ENCODE peak calls at places on chromosomes 4 and X, in six cellular contexts. W is activated T-cell treated with anti-CD3 and anti-CD28 coated beads for 1 hour, X is T-helper 9 cell, Q is Right ventricle myocardium inferior, F is naive B cell, M is epithelial cell of proximal tubule. C is an unnamed sample.
A peak's percentile ranks its signal among the peaks of the same experiment; 100 is the strongest.

GRCh38 chr4:175833574-175834350 is 21.7 kb upstream of the GPM6A start:
- DNase-seq in Q (no peak), X (no peak), W (no peak), M (no peak), F (no peak), C (no peak)

GRCh38 chrX:101347859-101348451 is 587 bp downstream of the TIMM8A start:
- DNase-seq in M (no peak), Q (no peak), X (no peak), F (no peak), W (no peak), C (no peak)

GRCh38 chrX:119579414-119579813 is 5.1 kb downstream of the UBE2A start:
- DNase-seq in Q (no peak), F (peak; percentile 44), W (no peak), X (no peak), M (no peak), C (no peak)

GRCh38 chr4:157819693-157820464 is 352.9 kb downstream of the GASK1B start:
- DNase-seq in W (no peak), M (no peak), X (no peak), F (no peak), Q (no peak), C (no peak)

GRCh38 chrX:95950679-95951078 is 734.0 kb upstream of the DIAPH2 start:
- DNase-seq in Q (no peak), W (no peak), M (no peak), X (no peak), F (no peak), C (no peak)

GRCh38 chrX:13180807-13181206 is 136.4 kb upstream of the FAM9C start:
- DNase-seq in M (no peak), Q (no peak), X (no peak), W (no peak), F (no peak), C (no peak)

GRCh38 chrX:115437841-115438240 is 123.1 kb upstream of the PLS3 start:
- DNase-seq in W (no peak), Q (no peak), X (no peak), F (no peak), M (no peak), C (no peak)

GRCh38 chrX:96715412-96715940 is 30.8 kb downstream of the DIAPH2 start:
- DNase-seq in F (no peak), X (no peak), Q (no peak), W (no peak), M (no peak), C (no peak)

GRCh38 chrX:85592980-85593379 is 213.5 kb upstream of the POF1B start:
- DNase-seq in M (no peak), Q (no peak), W (no peak), X (no peak), F (no peak), C (no peak)

GRCh38 chrX:68703369-68703768 is 55.9 kb downstream of the STARD8 start:
- DNase-seq in M (no peak), F (no peak), X (no peak), W (no peak), Q (no peak), C (no peak)

GRCh38 chrX:148363836-148364235 is 136.6 kb upstream of the AFF2 start:
- DNase-seq in W (no peak), M (no peak), X (no peak), Q (no peak), F (no peak), C (no peak)

GRCh38 chrX:103439161-103439560 is 62.8 kb downstream of the BEX3 start:
- DNase-seq in F (no peak), M (no peak), W (no peak), Q (no peak), X (no peak), C (no peak)

GRCh38 chrX:44974462-44974861 is 101.5 kb downstream of the KDM6A start:
- DNase-seq in X (no peak), Q (no peak), W (no peak), F (no peak), M (no peak), C (no peak)

GRCh38 chr4:84848432-84848831 is 118.1 kb downstream of the WDFY3 start:
- DNase-seq in M (no peak), W (no peak), X (no peak), Q (no peak), F (no peak), C (no peak)

GRCh38 chrX:110741213-110741796 is 54.3 kb downstream of the CHRDL1 start:
- DNase-seq in M (peak; percentile 67), W (no peak), Q (no peak), X (no peak), F (no peak), C (peak; percentile 35)

GRCh38 chr4:184792950-184793555 is 32.7 kb downstream of the ACSL1 start:
- DNase-seq in M (peak; percentile 91), Q (no peak), X (no peak), W (peak; percentile 28), F (no peak), C (peak; percentile 99)

GRCh38 chr4:110216079-110216478 is 17.7 kb upstream of the ELOVL6 start:
- DNase-seq in Q (no peak), W (no peak), X (no peak), F (no peak), M (no peak), C (no peak)

GRCh38 chrX:29241831-29242230 is 654.6 kb downstream of the IL1RAPL1 start:
- DNase-seq in W (no peak), F (no peak), Q (no peak), M (no peak), X (no peak), C (no peak)

GRCh38 chr4:43525646-43526045 is 633.1 kb downstream of the GRXCR1 start:
- DNase-seq in X (no peak), M (no peak), F (no peak), Q (no peak), W (no peak), C (no peak)

GRCh38 chr4:156766846-156767245 is 204.8 kb downstream of the PDGFC start:
- DNase-seq in Q (no peak), W (no peak), F (no peak), X (no peak), M (no peak), C (no peak)

GRCh38 chrX:108033890-108034289 is 11.0 kb upstream of the VSIG1 start:
- DNase-seq in W (no peak), X (no peak), M (no peak), F (no peak), Q (no peak), C (no peak)

GRCh38 chr4:108834167-108834566 is 71.3 kb upstream of the ETNPPL start:
- DNase-seq in X (no peak), Q (no peak), W (no peak), M (no peak), F (no peak), C (peak; percentile 19)

GRCh38 chr4:77922158-77923094 is 59.8 kb downstream of the MRPL1 start:
- DNase-seq in F (no peak), Q (no peak), W (no peak), X (no peak), M (no peak), C (no peak)

GRCh38 chr4:172202480-172203076 is 389.4 kb downstream of the GALNTL6 start:
- DNase-seq in Q (no peak), M (peak; percentile 2), X (no peak), F (peak; percentile 5), W (no peak), C (peak; percentile 2)

GRCh38 chr4:19982556-19982955 is 269.1 kb upstream of the SLIT2 start:
- DNase-seq in X (no peak), F (no peak), Q (no peak), W (no peak), M (no peak), C (no peak)